ENCODE peak calls at places on chromosome X, in seven cellular contexts. One of them, this sample, is unnamed. For H3K4me1 and H3K9me3, the result is how much of the 10 kb centered on the place peaks cover.

GRCh38 chrX:111337067-111337466 is 66.8 kb upstream of the CAPN6 start:
- DNase-seq in left lung: no peak
- DNase-seq in uterus: no peak
- DNase-seq in tibial artery: no peak
- DNase-seq in cardiac muscle cell: no peak
- DNase-seq in tibial nerve: no peak
- DNase-seq in HCT116: no peak
- DNase-seq in this sample: no peak

GRCh38 chrX:23826216-23826615 is 43.2 kb downstream of the SAT1 start:
- DNase-seq in left lung: no peak
- DNase-seq in uterus: no peak
- DNase-seq in tibial artery: no peak
- DNase-seq in cardiac muscle cell: no peak
- DNase-seq in tibial nerve: no peak
- DNase-seq in HCT116: no peak
- DNase-seq in this sample: no peak

GRCh38 chrX:103356023-103356798 is at the start of gene TCEAL9:
- DNase-seq in left lung: peak
- DNase-seq in uterus: peak
- DNase-seq in tibial artery: peak
- DNase-seq in cardiac muscle cell: peak
- DNase-seq in tibial nerve: peak
- DNase-seq in HCT116: peak
- DNase-seq in this sample: no peak

GRCh38 chrX:56343231-56343630 is 111.1 kb downstream of the KLF8 start:
- DNase-seq in left lung: peak
- DNase-seq in uterus: no peak
- DNase-seq in tibial artery: no peak
- DNase-seq in cardiac muscle cell: no peak
- DNase-seq in tibial nerve: no peak
- DNase-seq in HCT116: no peak
- DNase-seq in this sample: no peak

GRCh38 chrX:44874481-44875184 is 1.6 kb downstream of the KDM6A start:
- DNase-seq in left lung: peak
- DNase-seq in uterus: peak
- DNase-seq in tibial artery: peak
- DNase-seq in cardiac muscle cell: peak
- DNase-seq in tibial nerve: no peak
- DNase-seq in HCT116: no peak
- DNase-seq in this sample: no peak

GRCh38 chrX:74450803-74451449 is 29.6 kb downstream of the SLC16A2 start:
- DNase-seq in left lung: no peak
- DNase-seq in uterus: no peak
- DNase-seq in tibial artery: peak
- DNase-seq in cardiac muscle cell: peak
- DNase-seq in tibial nerve: no peak
- DNase-seq in HCT116: peak
- DNase-seq in this sample: peak

GRCh38 chrX:85611926-85612325 is 232.5 kb upstream of the POF1B start:
- DNase-seq in left lung: no peak
- DNase-seq in uterus: no peak
- DNase-seq in tibial artery: no peak
- DNase-seq in cardiac muscle cell: peak
- DNase-seq in tibial nerve: no peak
- DNase-seq in HCT116: no peak
- DNase-seq in this sample: no peak

GRCh38 chrX:16479206-16479869 is 170.6 kb upstream of the S100G start:
- DNase-seq in left lung: no peak
- DNase-seq in uterus: no peak
- DNase-seq in tibial artery: no peak
- DNase-seq in cardiac muscle cell: no peak
- DNase-seq in tibial nerve: no peak
- DNase-seq in HCT116: no peak
- DNase-seq in this sample: no peak

GRCh38 chrX:123432362-123433150 is 248.5 kb downstream of the GRIA3 start:
- DNase-seq in left lung: no peak
- DNase-seq in uterus: no peak
- DNase-seq in tibial artery: no peak
- DNase-seq in cardiac muscle cell: no peak
- DNase-seq in tibial nerve: no peak
- DNase-seq in HCT116: no peak
- DNase-seq in this sample: no peak

GRCh38 chrX:148647666-148648065 is 147.2 kb downstream of the AFF2 start:
- DNase-seq in left lung: no peak
- DNase-seq in uterus: no peak
- DNase-seq in tibial artery: no peak
- DNase-seq in cardiac muscle cell: no peak
- DNase-seq in tibial nerve: no peak
- DNase-seq in HCT116: no peak
- DNase-seq in this sample: no peak

GRCh38 chrX:109889289-109890006 is 113.5 kb upstream of the TMEM164 start:
- DNase-seq in left lung: no peak
- DNase-seq in uterus: no peak
- DNase-seq in tibial artery: no peak
- DNase-seq in cardiac muscle cell: peak
- DNase-seq in tibial nerve: no peak
- DNase-seq in HCT116: no peak
- DNase-seq in this sample: no peak

GRCh38 chrX:14528629-14529287 is 578 bp upstream of the GLRA2 start:
- DNase-seq in left lung: peak
- DNase-seq in uterus: peak
- DNase-seq in tibial artery: peak
- DNase-seq in cardiac muscle cell: peak
- DNase-seq in tibial nerve: peak
- DNase-seq in HCT116: peak
- DNase-seq in this sample: no peak

GRCh38 chrX:24148118-24148517 is 1.4 kb upstream of the ZFX start:
- DNase-seq in left lung: no peak
- DNase-seq in uterus: no peak
- DNase-seq in tibial artery: no peak
- DNase-seq in cardiac muscle cell: no peak
- DNase-seq in tibial nerve: no peak
- DNase-seq in HCT116: no peak
- DNase-seq in this sample: no peak

GRCh38 chrX:129688097-129688496 is 33.3 kb upstream of the APLN start:
- DNase-seq in left lung: no peak
- DNase-seq in uterus: no peak
- DNase-seq in tibial artery: no peak
- DNase-seq in cardiac muscle cell: no peak
- DNase-seq in tibial nerve: no peak
- DNase-seq in HCT116: no peak
- DNase-seq in this sample: no peak

GRCh38 chrX:111467896-111468295 is 43.5 kb upstream of the SERTM2 start:
- DNase-seq in left lung: no peak
- DNase-seq in uterus: peak
- DNase-seq in tibial artery: peak
- DNase-seq in cardiac muscle cell: no peak
- DNase-seq in tibial nerve: no peak
- DNase-seq in HCT116: no peak
- DNase-seq in this sample: peak

GRCh38 chrX:12210196-12210815 is 72.0 kb downstream of the FRMPD4 start:
- DNase-seq in left lung: peak
- DNase-seq in uterus: peak
- DNase-seq in tibial artery: peak
- DNase-seq in cardiac muscle cell: peak
- DNase-seq in tibial nerve: peak
- DNase-seq in HCT116: no peak
- DNase-seq in this sample: no peak

GRCh38 chrX:15882704-15883539 is 28.3 kb upstream of the AP1S2 start:
- DNase-seq in left lung: no peak
- DNase-seq in uterus: no peak
- DNase-seq in tibial artery: no peak
- DNase-seq in cardiac muscle cell: peak
- DNase-seq in tibial nerve: no peak
- DNase-seq in HCT116: no peak
- DNase-seq in this sample: no peak

GRCh38 chrX:39730671-39731389 is 366.9 kb downstream of the BCOR start:
- DNase-seq in left lung: peak
- DNase-seq in uterus: peak
- DNase-seq in tibial artery: peak
- DNase-seq in cardiac muscle cell: peak
- DNase-seq in tibial nerve: peak
- DNase-seq in HCT116: no peak
- DNase-seq in this sample: peak
- H3K4me3 ChIP-seq in left lung: no peak
- H3K4me3 ChIP-seq in uterus: no peak
- H3K4me3 ChIP-seq in tibial artery: no peak
- H3K4me3 ChIP-seq in cardiac muscle cell: no peak
- H3K4me3 ChIP-seq in tibial nerve: no peak
- H3K4me3 ChIP-seq in HCT116: no peak
- H3K4me3 ChIP-seq in this sample: no peak

GRCh38 chrX:136163694-136164093 is 16.4 kb downstream of the FHL1 start:
- DNase-seq in left lung: no peak
- DNase-seq in uterus: no peak
- DNase-seq in tibial artery: no peak
- DNase-seq in cardiac muscle cell: no peak
- DNase-seq in tibial nerve: no peak
- DNase-seq in HCT116: no peak
- DNase-seq in this sample: no peak
- H3K4me1 ChIP-seq in left lung: under half
- H3K4me1 ChIP-seq in uterus: under half
- H3K4me1 ChIP-seq in tibial artery: under half
- H3K4me1 ChIP-seq in cardiac muscle cell: under half
- H3K4me1 ChIP-seq in tibial nerve: under half
- H3K4me1 ChIP-seq in HCT116: under half
- H3K4me1 ChIP-seq in this sample: under half

GRCh38 chrX:68824565-68825125 is 4.2 kb upstream of the EFNB1 start:
- DNase-seq in left lung: no peak
- DNase-seq in uterus: no peak
- DNase-seq in tibial artery: no peak
- DNase-seq in cardiac muscle cell: no peak
- DNase-seq in tibial nerve: no peak
- DNase-seq in HCT116: no peak
- DNase-seq in this sample: no peak
- H3K9me3 ChIP-seq in left lung: under half
- H3K9me3 ChIP-seq in uterus: under half
- H3K9me3 ChIP-seq in tibial artery: under half
- H3K9me3 ChIP-seq in cardiac muscle cell: under half
- H3K9me3 ChIP-seq in tibial nerve: under half
- H3K9me3 ChIP-seq in HCT116: under half
- H3K9me3 ChIP-seq in this sample: under half

DNA sequence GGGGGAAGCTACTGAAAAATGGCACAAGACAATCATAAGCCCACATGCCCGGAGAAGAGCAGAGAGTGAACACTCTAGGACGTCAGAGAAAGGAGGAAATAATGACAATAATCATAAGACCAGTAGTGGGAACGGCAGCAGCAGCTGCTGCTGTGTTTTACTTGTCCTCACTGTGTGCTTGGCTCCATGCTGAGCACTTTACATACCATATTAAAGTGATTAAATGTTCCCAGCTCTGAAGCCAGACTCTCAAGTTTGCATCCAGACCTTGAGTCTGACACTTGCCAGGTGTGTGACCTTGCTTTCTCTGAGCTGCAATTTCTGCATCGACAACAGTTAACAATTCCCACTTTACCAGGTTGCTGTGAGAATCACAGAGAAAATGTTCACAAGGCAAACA is 255.4 kb downstream of the SPANXN1 start:
- DNase-seq in left lung: no peak
- DNase-seq in uterus: no peak
- DNase-seq in tibial artery: no peak
- DNase-seq in cardiac muscle cell: no peak
- DNase-seq in tibial nerve: no peak
- DNase-seq in HCT116: no peak
- DNase-seq in this sample: no peak
- H3K4me3 ChIP-seq in left lung: no peak
- H3K4me3 ChIP-seq in uterus: no peak
- H3K4me3 ChIP-seq in tibial artery: no peak
- H3K4me3 ChIP-seq in cardiac muscle cell: no peak
- H3K4me3 ChIP-seq in tibial nerve: no peak
- H3K4me3 ChIP-seq in HCT116: no peak
- H3K4me3 ChIP-seq in this sample: no peak

DNA sequence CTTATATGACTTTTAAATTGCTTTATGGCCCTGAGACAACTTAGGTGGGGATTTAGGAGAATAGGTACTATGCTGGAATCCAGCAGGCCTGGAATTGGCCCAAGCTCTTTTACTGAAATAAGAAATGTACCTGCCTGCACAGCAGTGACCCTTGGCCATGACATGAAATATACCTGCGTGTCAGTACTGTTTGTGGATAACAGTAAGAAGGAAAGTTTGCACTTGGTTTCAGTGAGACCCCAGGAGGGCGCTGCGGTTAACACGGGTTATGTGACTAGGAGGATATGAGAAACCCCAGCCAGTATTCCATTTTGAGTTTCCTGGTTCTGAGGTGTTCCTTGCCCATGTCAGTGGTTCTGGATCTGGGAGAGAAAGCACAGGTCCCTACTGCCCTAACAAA is 5.3 kb downstream of the MTM1 start:
- DNase-seq in left lung: no peak
- DNase-seq in uterus: no peak
- DNase-seq in tibial artery: no peak
- DNase-seq in cardiac muscle cell: no peak
- DNase-seq in tibial nerve: no peak
- DNase-seq in HCT116: no peak
- DNase-seq in this sample: no peak
- H3K4me1 ChIP-seq in left lung: under half
- H3K4me1 ChIP-seq in uterus: under half
- H3K4me1 ChIP-seq in tibial artery: under half
- H3K4me1 ChIP-seq in cardiac muscle cell: under half
- H3K4me1 ChIP-seq in tibial nerve: under half
- H3K4me1 ChIP-seq in HCT116: half or more
- H3K4me1 ChIP-seq in this sample: under half

GRCh38 chrX:47447607-47448006 is 35.4 kb downstream of the ZNF41 start:
- DNase-seq in left lung: no peak
- DNase-seq in uterus: no peak
- DNase-seq in tibial artery: no peak
- DNase-seq in cardiac muscle cell: no peak
- DNase-seq in tibial nerve: no peak
- DNase-seq in HCT116: no peak
- DNase-seq in this sample: no peak

GRCh38 chrX:47448165-47448806 is 34.7 kb downstream of the ZNF41 start:
- DNase-seq in left lung: no peak
- DNase-seq in uterus: no peak
- DNase-seq in tibial artery: no peak
- DNase-seq in cardiac muscle cell: no peak
- DNase-seq in tibial nerve: no peak
- DNase-seq in HCT116: no peak
- DNase-seq in this sample: no peak

GRCh38 chrX:47446431-47446830 is 36.6 kb downstream of the ZNF41 start:
- DNase-seq in left lung: no peak
- DNase-seq in uterus: no peak
- DNase-seq in tibial artery: no peak
- DNase-seq in cardiac muscle cell: no peak
- DNase-seq in tibial nerve: no peak
- DNase-seq in HCT116: no peak
- DNase-seq in this sample: no peak

GRCh38 chrX:47452112-47452511 is 30.9 kb downstream of the ZNF41 start:
- DNase-seq in left lung: no peak
- DNase-seq in uterus: no peak
- DNase-seq in tibial artery: no peak
- DNase-seq in cardiac muscle cell: no peak
- DNase-seq in tibial nerve: no peak
- DNase-seq in HCT116: no peak
- DNase-seq in this sample: no peak

DNA sequence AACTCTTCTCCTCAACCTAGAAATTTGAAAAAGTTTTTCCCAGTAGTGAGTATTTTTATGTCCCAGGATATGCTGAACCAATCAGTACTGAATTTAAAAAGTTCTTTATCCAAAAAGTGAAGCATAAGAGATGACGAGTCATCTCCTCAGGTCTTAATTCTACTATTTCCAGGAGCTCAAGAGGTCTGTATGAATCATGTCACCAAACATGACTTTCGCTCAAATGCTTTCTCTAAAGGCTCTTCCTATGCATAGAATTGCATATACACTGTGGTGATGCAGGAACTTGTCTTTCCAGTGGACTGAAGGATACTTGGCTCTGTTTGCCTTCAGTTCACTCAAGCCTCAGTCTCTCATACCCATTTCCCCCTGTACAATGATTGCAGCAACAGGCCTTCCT is 36.1 kb downstream of the ZNF41 start:
- DNase-seq in left lung: no peak
- DNase-seq in uterus: no peak
- DNase-seq in tibial artery: no peak
- DNase-seq in cardiac muscle cell: no peak
- DNase-seq in tibial nerve: no peak
- DNase-seq in HCT116: no peak
- DNase-seq in this sample: no peak
- H3K9me3 ChIP-seq in left lung: under half
- H3K9me3 ChIP-seq in uterus: under half
- H3K9me3 ChIP-seq in tibial artery: half or more
- H3K9me3 ChIP-seq in cardiac muscle cell: under half
- H3K9me3 ChIP-seq in tibial nerve: under half
- H3K9me3 ChIP-seq in HCT116: under half
- H3K9me3 ChIP-seq in this sample: under half

This sample was measured in thoracic aorta.